ENCODE peak calls at places on chromosomes 1 and 21, in five cellular contexts. O is lower lobe of right lung, L is aorta, C is suprapubic skin, K is tibial artery. P is an unnamed sample. For H3K4me1, the result is how much of the 10 kb centered on the place peaks cover.

GRCh38 chr1:34743775-34744174 is 11.1 kb upstream of the GJB5 start:
- DNase-seq in O (no peak), K (peak), C (no peak), L (no peak), P (no peak)

GRCh38 chr1:36224537-36225297 is 474 bp downstream of the THRAP3 start:
- DNase-seq in K (peak), C (peak), O (peak), L (peak), P (peak)

GRCh38 chr21:28283652-28284490 is 708.8 kb downstream of the LTN1 start:
- DNase-seq in O (no peak), L (no peak), K (no peak), C (no peak), P (no peak)

GRCh38 chr1:244365821-244366220 is 85.9 kb downstream of the ADSS2 start:
- DNase-seq in K (no peak), C (no peak), O (no peak), L (peak), P (no peak)

GRCh38 chr1:46448109-46448911 is 41.3 kb upstream of the DMBX1 start:
- DNase-seq in C (no peak), L (peak), O (no peak), K (no peak), P (peak)

GRCh38 chr1:183103141-183103540 is 79.9 kb downstream of the LAMC1 start:
- DNase-seq in O (no peak), L (no peak), C (no peak), K (no peak), P (no peak)

GRCh38 chr1:25523512-25523911 is 19.9 kb upstream of the LDLRAP1 start:
- DNase-seq in L (no peak), O (no peak), K (no peak), C (no peak), P (no peak)

GRCh38 chr1:214331827-214332423 is 51.0 kb downstream of the SMYD2 start:
- DNase-seq in O (no peak), K (no peak), C (no peak), L (no peak), P (peak)

GRCh38 chr1:239545466-239545865 is 159.1 kb downstream of the CHRM3 start:
- DNase-seq in C (no peak), O (no peak), K (no peak), L (no peak), P (no peak)

GRCh38 chr1:15919316-15919715 is 56.6 kb downstream of the ZBTB17 start:
- DNase-seq in L (no peak), O (no peak), C (no peak), K (no peak), P (no peak)

GRCh38 chr1:226542623-226543103 is 5.9 kb upstream of the STUM start:
- DNase-seq in L (no peak), C (no peak), O (peak), K (peak), P (no peak)

GRCh38 chr1:119915517-119915916 is 19.2 kb upstream of the ADAM30 start:
- DNase-seq in L (no peak), K (no peak), C (no peak), O (no peak), P (no peak)

GRCh38 chr1:213983589-213984386 is 4.0 kb upstream of the PROX1 start:
- DNase-seq in O (no peak), C (no peak), K (no peak), L (no peak), P (no peak)

GRCh38 chr1:213124590-213124989 is 73.5 kb downstream of the RPS6KC1 start:
- DNase-seq in L (no peak), O (no peak), C (no peak), K (no peak), P (no peak)

GRCh38 chr1:208597571-208597970 is 353.4 kb upstream of the PLXNA2 start:
- DNase-seq in K (no peak), O (no peak), L (no peak), C (no peak), P (no peak)

GRCh38 chr1:145908653-145909052 is 1.2 kb downstream of the ITGA10 start:
- DNase-seq in K (no peak), O (no peak), C (no peak), L (no peak), P (no peak)

GRCh38 chr1:54965624-54966340 is 14.6 kb upstream of the TMEM61 start:
- DNase-seq in O (peak), K (peak), L (no peak), C (peak), P (no peak)

GRCh38 chr1:179366093-179366800 is 476 bp downstream of the AXDND1 start:
- DNase-seq in K (no peak), O (no peak), L (no peak), C (no peak), P (peak)

GRCh38 chr1:228180271-228180987 is 14.8 kb downstream of the IBA57 start:
- DNase-seq in O (no peak), L (peak), K (no peak), C (peak), P (no peak)

GRCh38 chr1:50368179-50369007 is 54.9 kb downstream of the DMRTA2 start:
- DNase-seq in O (no peak), K (no peak), L (no peak), C (no peak), P (peak)

GRCh38 chr1:114509596-114510234 is 1.3 kb downstream of the TRIM33 start:
- DNase-seq in C (no peak), O (no peak), K (no peak), L (no peak), P (no peak)

GRCh38 chr1:189859385-189859977 is 618.2 kb downstream of the BRINP3 start:
- DNase-seq in O (no peak), L (no peak), K (no peak), C (no peak), P (peak)

GRCh38 chr1:22031214-22031962 is 21.1 kb upstream of the CDC42 start:
- DNase-seq in C (no peak), K (no peak), O (peak), L (no peak), P (no peak)
- H3K4me3 ChIP-seq in C (no peak), K (no peak), O (peak), L (no peak), P (no peak)

GRCh38 chr1:229411434-229412055 is 22.3 kb downstream of the ACTA1 start:
- DNase-seq in L (no peak), O (no peak), C (no peak), K (no peak), P (no peak)
- H3K4me1 ChIP-seq in L (under half), O (under half), C (under half), K (half or more), P (under half)

DNA sequence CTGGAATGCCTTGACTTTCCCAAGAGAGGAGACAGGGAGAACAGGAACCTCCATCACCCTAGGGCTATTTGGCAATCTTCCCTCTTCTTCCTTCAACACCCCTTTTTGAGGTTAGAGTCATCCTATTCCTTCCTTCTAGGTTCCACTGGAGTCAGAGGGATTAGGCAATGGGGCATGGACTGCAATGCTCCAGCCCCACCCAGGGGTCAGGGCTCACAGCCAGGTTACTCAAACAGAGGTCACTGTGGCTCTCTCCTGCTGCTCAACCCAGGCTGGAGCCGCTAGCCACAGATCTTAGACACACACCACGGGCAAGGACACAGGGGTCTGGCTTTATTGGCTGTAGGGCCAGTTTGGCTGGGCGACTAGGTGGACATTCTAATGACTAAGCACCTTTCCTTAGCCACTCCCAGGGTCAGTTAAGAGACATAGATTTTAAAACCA is 145.5 kb upstream of the NRIP1 start:
- DNase-seq in C (no peak), O (peak), L (peak), K (no peak), P (no peak)
- H3K4me3 ChIP-seq in C (no peak), O (no peak), L (no peak), K (no peak), P (no peak)

DNA sequence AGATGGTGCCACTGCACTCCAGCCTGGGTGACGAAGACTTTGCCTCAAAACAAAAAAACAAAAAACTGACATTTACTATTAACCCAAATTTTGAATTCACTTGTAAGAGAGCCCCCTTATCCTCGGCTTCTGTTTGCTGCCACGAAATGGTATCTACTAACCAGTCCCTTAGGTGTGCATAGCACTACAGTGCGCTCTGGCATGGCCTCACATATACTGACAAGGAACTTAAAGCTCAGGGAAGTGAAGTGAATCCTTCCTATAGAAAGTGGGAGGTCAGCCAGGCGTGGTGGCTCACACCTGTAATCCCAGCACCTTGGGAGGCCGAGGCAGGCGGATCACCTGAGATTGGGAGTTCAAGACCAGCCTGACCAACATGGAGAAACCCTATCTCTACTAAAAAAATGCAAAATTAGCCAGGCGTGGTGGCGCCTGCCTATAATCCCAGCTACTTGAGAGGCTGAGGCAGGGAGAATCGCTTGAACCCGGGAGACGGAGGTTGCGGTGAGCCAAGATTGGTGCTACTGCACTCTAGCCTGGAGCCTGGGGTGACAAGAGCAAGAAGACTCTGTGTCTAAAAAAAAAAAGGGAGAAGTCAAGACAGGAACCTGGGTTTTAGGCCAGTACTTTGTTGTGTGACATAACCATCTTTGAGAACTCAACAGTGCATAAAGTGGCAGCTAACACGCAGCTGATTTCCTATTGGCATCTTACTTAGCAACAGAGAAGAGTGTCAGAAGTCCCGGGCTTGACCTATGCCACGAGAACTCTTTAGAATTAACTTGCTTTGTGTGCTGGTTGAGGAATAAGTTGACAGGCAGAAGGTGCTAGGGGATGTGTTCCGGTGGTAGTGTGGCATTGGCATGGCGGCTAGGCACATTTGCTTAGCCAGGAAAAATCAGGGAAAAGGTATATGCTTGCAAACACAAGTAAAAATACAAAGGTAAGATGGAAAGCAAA is 16.8 kb downstream of the ERRFI1 start:
- DNase-seq in O (no peak), C (no peak), K (no peak), L (no peak), P (no peak)
- H3K4me1 ChIP-seq in O (under half), C (half or more), K (half or more), L (under half), P (under half)

GRCh38 chr1:31055953-31056352 is 9.6 kb downstream of the PUM1 start:
- DNase-seq in L (no peak), O (no peak), K (no peak), C (no peak), P (no peak)
- H3K4me3 ChIP-seq in L (no peak), O (no peak), K (no peak), C (no peak), P (no peak)

P was measured in HAP-1.